ENCODE peak calls at places on chromosomes 5 and 9, in five cellular contexts. W, D, R, S and O are unnamed samples.

GRCh38 chr5:79459626-79460025 is 54.3 kb downstream of the HOMER1 start:
- DNase-seq in W (no peak), D (no peak), R (no peak), S (no peak), O (no peak)

GRCh38 chr9:108654566-108654965 is 201.2 kb downstream of the ACTL7B start:
- DNase-seq in W (no peak), D (no peak), R (no peak), S (no peak), O (no peak)

GRCh38 chr5:166178681-166179080 is 2112.8 kb upstream of the WWC1 start:
- DNase-seq in W (no peak), D (no peak), R (no peak), S (no peak), O (no peak)

GRCh38 chr5:41094871-41095270 is 23.7 kb upstream of the MROH2B start:
- DNase-seq in W (no peak), D (no peak), R (no peak), S (no peak), O (no peak)

GRCh38 chr5:147666419-147666818 is 116.1 kb downstream of the JAKMIP2 start:
- DNase-seq in W (no peak), D (no peak), R (no peak), S (no peak), O (no peak)

GRCh38 chr9:24614070-24614469 is 68.4 kb upstream of the IZUMO3 start:
- DNase-seq in W (no peak), D (no peak), R (no peak), S (no peak), O (no peak)

GRCh38 chr5:74149395-74149794 is 491.1 kb downstream of the ENC1 start:
- DNase-seq in W (peak; percentile 61), D (no peak), R (no peak), S (peak; percentile 15), O (no peak)

GRCh38 chr5:5560016-5560415 is 137.5 kb downstream of the ICE1 start:
- DNase-seq in W (peak; percentile 45), D (no peak), R (no peak), S (no peak), O (no peak)

GRCh38 chr9:121916008-121916407 is 177.1 kb downstream of the TTLL11 start:
- DNase-seq in W (no peak), D (no peak), R (no peak), S (no peak), O (no peak)

GRCh38 chr5:76692274-76692540 is 23.7 kb upstream of the F2R start:
- DNase-seq in W (no peak), D (no peak), R (no peak), S (no peak), O (no peak)

GRCh38 chr9:69193685-69194032 is 19.6 kb downstream of the TJP2 start:
- DNase-seq in W (peak; percentile 33), D (peak; percentile 9), R (no peak), S (no peak), O (peak; percentile 0)

GRCh38 chr5:145636396-145636795 is 198.7 kb downstream of the PRELID2 start:
- DNase-seq in W (no peak), D (no peak), R (no peak), S (no peak), O (no peak)

GRCh38 chr9:38263534-38263933 is 129.0 kb upstream of the ALDH1B1 start:
- DNase-seq in W (no peak), D (no peak), R (no peak), S (peak; percentile 11), O (no peak)

GRCh38 chr5:142727736-142728047 is 41.8 kb upstream of the FGF1 start:
- DNase-seq in W (no peak), D (no peak), R (no peak), S (no peak), O (no peak)

GRCh38 chr5:173835131-173835530 is 53.0 kb upstream of the CPEB4 start:
- DNase-seq in W (no peak), D (no peak), R (no peak), S (no peak), O (no peak)

GRCh38 chr5:74934949-74935751 is 69.0 kb upstream of the FAM169A start:
- DNase-seq in W (no peak), D (peak; percentile 60), R (no peak), S (no peak), O (no peak)

GRCh38 chr5:137395011-137395755 is 103.9 kb downstream of the SPOCK1 start:
- DNase-seq in W (no peak), D (no peak), R (no peak), S (no peak), O (peak; percentile 9)

GRCh38 chr9:129570450-129571297 is 50.2 kb downstream of the C9orf50 start:
- DNase-seq in W (no peak), D (no peak), R (no peak), S (peak; percentile 83), O (no peak)

GRCh38 chr9:72579880-72580570 is 58.6 kb downstream of the TMC1 start:
- DNase-seq in W (no peak), D (no peak), R (no peak), S (no peak), O (no peak)